ENCODE peak calls at places on chromosome 3, in eight cellular contexts. L, H, A, S, F, M, B and Y are unnamed samples.

GRCh38 chr3:57068437-57069089 is 8.1 kb downstream of the SPATA12 start:
- DNase-seq in A (no peak), F (peak; percentile 61), S (peak; percentile 89), L (peak; percentile 90), M (peak; percentile 77), B (no peak), H (no peak), Y (peak; percentile 85)

GRCh38 chr3:184758056-184758455 is 46.2 kb upstream of the MAGEF1 start:
- DNase-seq in S (no peak), H (no peak), M (no peak), L (no peak), F (no peak), A (no peak), B (no peak), Y (no peak)

GRCh38 chr3:100419406-100419805 is 18.1 kb downstream of the LNP1 start:
- DNase-seq in B (no peak), L (no peak), S (no peak), M (no peak), H (no peak), F (no peak), A (no peak), Y (no peak)

GRCh38 chr3:107524214-107525100 is 1.7 kb downstream of the BBX start:
- DNase-seq in B (peak; percentile 78), H (peak; percentile 31), L (peak; percentile 47), S (peak; percentile 48), F (peak; percentile 51), M (peak; percentile 58), A (peak; percentile 49), Y (peak; percentile 57)

GRCh38 chr3:61961882-61962281 is 400.5 kb downstream of the PTPRG start:
- DNase-seq in S (no peak), A (no peak), M (no peak), H (no peak), F (no peak), B (no peak), L (no peak), Y (no peak)

GRCh38 chr3:107882881-107883280 is 207.9 kb downstream of the CD47 start:
- DNase-seq in F (no peak), M (no peak), A (no peak), S (no peak), H (no peak), L (no peak), B (no peak), Y (no peak)

GRCh38 chr3:53837331-53837730 is 8.9 kb downstream of the CHDH start:
- DNase-seq in H (no peak), F (no peak), M (no peak), B (peak; percentile 88), A (no peak), L (no peak), S (no peak), Y (no peak)

GRCh38 chr3:160401301-160402095 is 2.0 kb downstream of the SMC4 start:
- DNase-seq in B (no peak), A (no peak), F (peak; percentile 88), S (peak; percentile 78), L (peak; percentile 71), M (no peak), H (no peak), Y (no peak)

GRCh38 chr3:100796556-100796955 is 87.3 kb downstream of the TFG start:
- DNase-seq in B (no peak), M (no peak), F (peak; percentile 47), H (no peak), A (no peak), S (peak; percentile 26), L (peak; percentile 31), Y (peak; percentile 6)

GRCh38 chr3:45599984-45600650 is 5.6 kb downstream of the LIMD1 start:
- DNase-seq in S (no peak), M (no peak), F (no peak), B (no peak), A (no peak), L (no peak), H (no peak), Y (no peak)

GRCh38 chr3:125104639-125105038 is 48.8 kb upstream of the HEG1 start:
- DNase-seq in L (no peak), H (no peak), M (no peak), B (no peak), F (peak; percentile 31), S (peak; percentile 48), A (no peak), Y (no peak)

GRCh38 chr3:71537211-71537611 is 46.3 kb downstream of the FOXP1 start:
- DNase-seq in F (peak; percentile 96), B (no peak), M (peak; percentile 67), A (no peak), S (peak; percentile 99), L (peak; percentile 81), H (no peak), Y (no peak)

GRCh38 chr3:196207159-196207832 is 3.9 kb downstream of the ZDHHC19 start:
- DNase-seq in S (no peak), A (no peak), B (peak; percentile 73), M (no peak), F (no peak), H (no peak), L (no peak), Y (no peak)

GRCh38 chr3:83934208-83935150 is 1024.3 kb upstream of the CADM2 start:
- DNase-seq in L (peak; percentile 99), A (no peak), B (no peak), S (peak; percentile 58), H (no peak), M (no peak), F (no peak), Y (no peak)

GRCh38 chr3:72320911-72321385 is 527.3 kb downstream of the SHQ1 start:
- DNase-seq in S (no peak), H (no peak), L (no peak), M (no peak), F (no peak), B (no peak), A (peak; percentile 47), Y (no peak)

GRCh38 chr3:133479895-133480669 is 80.2 kb downstream of the BFSP2 start:
- DNase-seq in S (no peak), F (no peak), M (no peak), B (no peak), H (no peak), A (no peak), L (peak; percentile 75), Y (peak; percentile 56)

GRCh38 chr3:46970391-46971091 is 6.0 kb downstream of the CCDC12 start:
- DNase-seq in A (no peak), H (no peak), B (peak; percentile 74), L (no peak), M (no peak), S (no peak), F (no peak), Y (no peak)

GRCh38 chr3:108001457-108001856 is 89.4 kb downstream of the CD47 start:
- DNase-seq in H (no peak), M (no peak), A (no peak), F (peak; percentile 34), L (peak; percentile 96), S (no peak), B (peak; percentile 73), Y (no peak)

GRCh38 chr3:12708584-12709192 is 44.8 kb upstream of the RAF1 start:
- DNase-seq in A (peak; percentile 34), M (peak; percentile 35), F (peak; percentile 94), S (peak; percentile 94), B (no peak), L (peak; percentile 85), H (no peak), Y (no peak)
- TF ChIP-seq CTCF in A (peak; percentile 38), M (no peak), F (peak; percentile 51), S (peak; percentile 21), B (no peak), L (peak; percentile 33), H (no peak), Y (no peak)

DNA sequence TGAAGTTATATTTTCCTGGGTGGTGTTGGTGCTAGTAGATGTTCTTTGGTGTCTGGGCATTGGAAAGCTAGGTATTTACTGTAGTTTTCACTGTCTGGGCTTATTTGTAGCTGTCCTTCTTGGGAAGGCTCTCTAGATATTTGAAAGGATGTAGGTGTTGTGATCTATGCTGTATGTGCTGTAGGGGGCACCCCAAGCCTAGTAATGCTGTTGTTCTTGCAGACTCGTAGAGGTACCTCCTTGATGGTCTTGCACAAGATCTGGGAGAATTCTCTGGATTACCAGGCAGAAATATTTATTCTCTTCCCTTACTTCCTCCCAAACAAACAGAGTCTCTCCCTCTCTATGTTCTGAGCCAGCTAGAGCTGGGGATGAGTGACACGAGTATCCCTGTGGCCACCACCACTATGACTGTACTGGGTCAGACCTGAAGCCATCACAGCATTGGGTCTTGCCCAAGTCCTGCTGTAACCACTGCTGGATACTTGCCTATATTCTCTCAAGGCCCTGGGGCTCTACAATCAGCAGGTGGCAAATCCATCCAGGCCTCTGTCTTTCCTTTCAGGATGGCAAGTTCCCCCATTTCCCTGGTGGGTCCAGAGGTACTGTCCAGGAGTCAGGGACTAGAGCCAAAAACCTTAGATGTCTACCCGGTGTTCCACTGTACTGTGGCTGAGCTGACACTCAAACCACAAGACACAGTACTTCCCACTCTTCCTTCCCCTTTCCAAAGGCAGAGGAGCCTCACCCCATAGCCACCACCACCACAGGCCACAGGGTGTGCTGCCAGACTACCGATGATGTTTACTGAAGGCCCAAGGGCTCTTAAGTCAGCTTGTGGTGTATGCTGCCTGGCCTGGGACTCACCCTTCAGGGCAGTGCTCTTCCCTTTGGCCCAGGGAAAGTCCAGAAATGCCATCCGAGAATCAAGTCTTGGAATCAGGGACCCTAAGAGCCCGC is 195.2 kb upstream of the DPPA4 start:
- DNase-seq in A (no peak), F (peak; percentile 83), M (no peak), L (peak; percentile 87), H (peak; percentile 28), S (peak; percentile 70), B (no peak), Y (no peak)
- TF ChIP-seq CTCF in A (peak; percentile 26), F (peak; percentile 72), M (no peak), L (peak; percentile 58), H (peak; percentile 65), S (peak; percentile 57), B (peak; percentile 33), Y (peak; percentile 14)

DNA sequence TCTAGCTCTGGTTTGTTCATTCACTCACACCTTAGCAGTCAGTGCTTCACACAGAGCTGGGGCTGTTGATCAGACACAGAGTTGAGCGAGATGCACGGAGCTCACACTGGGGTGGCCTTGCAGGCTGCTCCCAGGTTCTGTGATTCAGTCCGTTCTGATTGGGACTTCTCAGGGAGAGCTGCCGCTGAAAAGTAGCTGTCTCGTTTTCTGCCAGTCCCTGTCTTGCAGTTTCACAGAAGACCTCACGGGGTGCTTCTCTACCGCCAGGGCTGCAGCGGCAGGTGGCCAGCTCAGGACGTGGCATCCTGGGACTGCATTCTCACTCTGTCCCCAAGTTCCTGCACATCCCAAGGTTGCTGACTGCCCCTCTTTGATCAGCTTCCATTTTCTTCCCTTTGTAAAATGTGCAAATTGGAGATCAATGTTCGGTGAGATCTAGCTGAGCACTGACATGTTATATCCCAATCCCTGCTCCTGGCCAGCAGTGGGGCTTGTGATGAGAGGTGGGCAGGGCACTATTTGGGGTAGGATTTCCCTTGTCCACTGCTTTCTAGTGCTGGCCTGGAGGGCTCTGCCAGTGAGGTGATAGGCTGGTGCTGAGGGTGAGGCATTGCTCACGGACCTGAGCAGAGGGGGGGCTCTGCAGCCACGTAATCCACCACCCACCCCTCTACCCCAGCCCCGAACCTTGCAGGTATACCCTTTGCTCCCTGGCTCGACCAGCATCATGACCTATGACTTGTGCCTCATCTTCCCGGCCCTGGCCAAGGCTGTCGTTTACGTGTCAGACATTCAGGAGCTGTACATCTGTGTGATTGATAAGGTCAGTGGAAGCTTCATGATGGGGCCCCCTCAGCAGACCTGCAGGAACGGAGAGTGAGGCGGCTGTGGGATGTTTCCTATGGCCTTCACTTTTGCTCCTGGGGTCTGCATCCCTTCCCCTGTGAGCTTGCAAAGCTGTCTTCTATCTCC is 5.3 kb upstream of the TXNRD3 start:
- DNase-seq in S (no peak), H (no peak), A (no peak), F (no peak), M (no peak), L (peak; percentile 18), B (no peak), Y (no peak)
- TF ChIP-seq CTCF in S (peak; percentile 4), H (peak; percentile 38), A (peak; percentile 29), F (peak; percentile 23), M (no peak), L (peak; percentile 39), B (peak; percentile 11), Y (no peak)

GRCh38 chr3:51974277-51974962 is 444 bp upstream of the ABHD14A start:
- DNase-seq in A (peak; percentile 50), B (peak; percentile 74), M (peak; percentile 53), L (no peak), F (no peak), S (no peak), H (no peak), Y (no peak)
- TF ChIP-seq CTCF in A (no peak), B (peak; percentile 6), M (no peak), L (no peak), F (no peak), S (no peak), H (no peak), Y (no peak)